ENCODE peak calls at places on chromosomes 7 and 10, in six cellular contexts. One of them, this sample, is unnamed.

GRCh38 chr7:25481891-25482290 is 253.6 kb upstream of the NPVF start:
- DNase-seq in endothelial cell: no peak
- DNase-seq in AG04450: no peak
- DNase-seq in uterus: no peak
- DNase-seq in K562: no peak
- DNase-seq in right lobe of liver: no peak
- DNase-seq in this sample: no peak

GRCh38 chr7:155999631-156000489 is 187.6 kb upstream of the SHH start:
- DNase-seq in endothelial cell: no peak
- DNase-seq in AG04450: no peak
- DNase-seq in uterus: no peak
- DNase-seq in K562: no peak
- DNase-seq in right lobe of liver: no peak
- DNase-seq in this sample: no peak

GRCh38 chr7:16070806-16071205 is 350.5 kb downstream of the CRPPA start:
- DNase-seq in endothelial cell: no peak
- DNase-seq in AG04450: no peak
- DNase-seq in uterus: no peak
- DNase-seq in K562: no peak
- DNase-seq in right lobe of liver: no peak
- DNase-seq in this sample: no peak

GRCh38 chr7:4642468-4643203 is 39.5 kb upstream of the FOXK1 start:
- DNase-seq in endothelial cell: no peak
- DNase-seq in AG04450: no peak
- DNase-seq in uterus: no peak
- DNase-seq in K562: no peak
- DNase-seq in right lobe of liver: no peak
- DNase-seq in this sample: no peak

GRCh38 chr7:128892521-128893250 is 17.8 kb downstream of the KCP start:
- DNase-seq in endothelial cell: no peak
- DNase-seq in AG04450: no peak
- DNase-seq in uterus: no peak
- DNase-seq in K562: no peak
- DNase-seq in right lobe of liver: no peak
- DNase-seq in this sample: no peak

GRCh38 chr10:89281606-89282395 is 20.0 kb upstream of the IFIT2 start:
- DNase-seq in endothelial cell: no peak
- DNase-seq in AG04450: no peak
- DNase-seq in uterus: no peak
- DNase-seq in K562: no peak
- DNase-seq in right lobe of liver: no peak
- DNase-seq in this sample: no peak

GRCh38 chr7:75534727-75535307 is 42.7 kb downstream of the SPDYE5 start:
- DNase-seq in endothelial cell: no peak
- DNase-seq in AG04450: peak
- DNase-seq in uterus: no peak
- DNase-seq in K562: peak
- DNase-seq in right lobe of liver: no peak
- DNase-seq in this sample: no peak

GRCh38 chr7:158556721-158557440 is 30.7 kb downstream of the PTPRN2 start:
- DNase-seq in endothelial cell: no peak
- DNase-seq in AG04450: no peak
- DNase-seq in uterus: no peak
- DNase-seq in K562: no peak
- DNase-seq in right lobe of liver: no peak
- DNase-seq in this sample: no peak

GRCh38 chr10:11440250-11441150 is 170.9 kb downstream of the USP6NL start:
- DNase-seq in endothelial cell: no peak
- DNase-seq in AG04450: no peak
- DNase-seq in uterus: no peak
- DNase-seq in K562: no peak
- DNase-seq in right lobe of liver: no peak
- DNase-seq in this sample: no peak

GRCh38 chr7:29946428-29947186 is 43.0 kb downstream of the SCRN1 start:
- DNase-seq in endothelial cell: peak
- DNase-seq in AG04450: no peak
- DNase-seq in uterus: no peak
- DNase-seq in K562: peak
- DNase-seq in right lobe of liver: peak
- DNase-seq in this sample: no peak

GRCh38 chr7:39085590-39086049 is 107.9 kb downstream of the POU6F2 start:
- DNase-seq in endothelial cell: no peak
- DNase-seq in AG04450: no peak
- DNase-seq in uterus: no peak
- DNase-seq in K562: no peak
- DNase-seq in right lobe of liver: no peak
- DNase-seq in this sample: peak

GRCh38 chr7:137172105-137172590 is 171.4 kb downstream of the PTN start:
- DNase-seq in endothelial cell: no peak
- DNase-seq in AG04450: no peak
- DNase-seq in uterus: no peak
- DNase-seq in K562: no peak
- DNase-seq in right lobe of liver: no peak
- DNase-seq in this sample: no peak

GRCh38 chr7:128387663-128388485 is 21.9 kb downstream of the IMPDH1 start:
- DNase-seq in endothelial cell: peak
- DNase-seq in AG04450: peak
- DNase-seq in uterus: peak
- DNase-seq in K562: peak
- DNase-seq in right lobe of liver: peak
- DNase-seq in this sample: peak

GRCh38 chr10:62005281-62005680 is 103.8 kb downstream of the ARID5B start:
- DNase-seq in endothelial cell: no peak
- DNase-seq in AG04450: no peak
- DNase-seq in uterus: no peak
- DNase-seq in K562: no peak
- DNase-seq in right lobe of liver: no peak
- DNase-seq in this sample: no peak

This sample was measured in glutamatergic neuron.